ENCODE peak calls at places on chromosome 15, in four cellular contexts. H is neural progenitor cell; C is mesendoderm; I is stimulated activated CD4-positive, alpha-beta T cell treated with anti-CD3 and anti-CD28 coated beads, TNF-alpha, amount 100 ng/mL, for 24 hours. L is an unnamed sample.

GRCh38 chr15:62454567-62455172 is 289.6 kb upstream of the C2CD4B start:
- DNase-seq in I (no peak), C (no peak), H (no peak), L (no peak)

GRCh38 chr15:93825721-93826120 is 405.6 kb upstream of the MCTP2 start:
- DNase-seq in H (no peak), C (no peak), I (no peak), L (no peak)

GRCh38 chr15:82539690-82540054 is 585 bp downstream of the RPS17 start:
- DNase-seq in C (no peak), I (no peak), H (peak), L (no peak)

GRCh38 chr15:65834603-65835282 is 34.5 kb upstream of the RAB11A start:
- DNase-seq in C (no peak), I (no peak), H (no peak), L (peak)

GRCh38 chr15:71262599-71262998 is 147.3 kb downstream of the THSD4 start:
- DNase-seq in I (no peak), H (no peak), C (no peak), L (no peak)

GRCh38 chr15:26879770-26880169 is 12.9 kb downstream of the GABRA5 start:
- DNase-seq in H (no peak), C (no peak), I (no peak), L (no peak)

GRCh38 chr15:35546581-35547381 is 816 bp upstream of the DPH6 start:
- DNase-seq in I (no peak), H (no peak), C (no peak), L (no peak)

GRCh38 chr15:32851619-32852416 is 134.0 kb downstream of the GREM1 start:
- DNase-seq in C (no peak), I (no peak), H (no peak), L (no peak)

GRCh38 chr15:69463182-69463756 is 10.7 kb downstream of the RPLP1 start:
- DNase-seq in H (no peak), C (no peak), I (no peak), L (peak)

GRCh38 chr15:70101459-70102113 is 3.9 kb upstream of the TLE3 start:
- DNase-seq in C (peak), I (no peak), H (peak), L (peak)

GRCh38 chr15:69472575-69472974 is 20.0 kb downstream of the RPLP1 start:
- DNase-seq in C (no peak), H (no peak), I (no peak), L (no peak)

GRCh38 chr15:45829336-45830153 is 194.7 kb downstream of the SQOR start:
- DNase-seq in C (no peak), I (no peak), H (no peak), L (peak)

GRCh38 chr15:47872869-47873301 is 155.6 kb downstream of the SEMA6D start:
- DNase-seq in C (no peak), H (peak), I (no peak), L (no peak)

GRCh38 chr15:22808761-22809280 is 22.4 kb downstream of the NIPA1 start:
- DNase-seq in C (no peak), I (no peak), H (no peak), L (no peak)

GRCh38 chr15:100341662-100342560 is at the start of gene ADAMTS17:
- DNase-seq in C (peak), I (peak), H (peak), L (peak)

GRCh38 chr15:68731318-68731897 is 89.3 kb downstream of the ANP32A start:
- DNase-seq in I (no peak), H (no peak), C (peak), L (no peak)

GRCh38 chr15:93566777-93567176 is 477.8 kb upstream of the RGMA start:
- DNase-seq in C (peak), I (no peak), H (no peak), L (peak)

GRCh38 chr15:72117448-72117697 is 577 bp downstream of the MYO9A start:
- DNase-seq in H (peak), I (peak), C (peak), L (peak)

GRCh38 chr15:43777293-43777819 is 590 bp upstream of the ELL3 start:
- DNase-seq in C (peak), H (peak), I (peak), L (peak)

GRCh38 chr15:92418864-92419263 is 25.2 kb downstream of the ST8SIA2 start:
- DNase-seq in I (no peak), H (no peak), C (peak), L (no peak)

GRCh38 chr15:91867581-91868026 is 14.1 kb downstream of the SLCO3A1 start:
- DNase-seq in H (no peak), C (peak), I (no peak), L (no peak)

GRCh38 chr15:23415321-23415865 is 31.6 kb downstream of the GOLGA6L2 start:
- DNase-seq in I (no peak), C (no peak), H (no peak), L (no peak)

GRCh38 chr15:100997442-100997841 is 78.3 kb downstream of the LRRK1 start:
- DNase-seq in I (no peak), C (no peak), H (no peak), L (no peak)

GRCh38 chr15:93830221-93830765 is 401.1 kb upstream of the MCTP2 start:
- DNase-seq in I (no peak), H (no peak), C (peak), L (peak)

GRCh38 chr15:63600001-63600645 is 2.9 kb downstream of the FBXL22 start:
- DNase-seq in I (peak), H (peak), C (peak), L (peak)

GRCh38 chr15:39691229-39691628 is 91.4 kb downstream of the FSIP1 start:
- DNase-seq in I (no peak), C (no peak), H (no peak), L (no peak)

GRCh38 chr15:70354260-70354894 is 256.7 kb upstream of the TLE3 start:
- DNase-seq in H (no peak), I (no peak), C (no peak), L (no peak)

GRCh38 chr15:53979051-53979788 is 979 bp downstream of the UNC13C start:
- DNase-seq in I (no peak), C (no peak), H (no peak), L (no peak)

GRCh38 chr15:50145451-50145872 is 26.4 kb upstream of the ATP8B4 start:
- DNase-seq in C (peak), H (peak), I (no peak), L (peak)

GRCh38 chr15:25170113-25170731 is 215.4 kb downstream of the SNRPN start:
- DNase-seq in I (no peak), C (no peak), H (no peak), L (no peak)

GRCh38 chr15:32790352-32790999 is 72.7 kb downstream of the GREM1 start:
- DNase-seq in C (no peak), H (no peak), I (no peak), L (no peak)

GRCh38 chr15:80561500-80561899 is 133.6 kb upstream of the ABHD17C start:
- DNase-seq in I (no peak), H (no peak), C (no peak), L (no peak)

GRCh38 chr15:26639976-26640375 is 132.9 kb downstream of the GABRB3 start:
- DNase-seq in H (no peak), C (no peak), I (no peak), L (no peak)

GRCh38 chr15:90939756-90940155 is 4.7 kb downstream of the UNC45A start:
- DNase-seq in C (no peak), I (no peak), H (no peak), L (no peak)